ENCODE peak calls at places on chromosome 12, in five cellular contexts. One of them, this sample, is unnamed.

GRCh38 chr12:103779410-103780092 is 61.5 kb downstream of the NT5DC3 start:
- DNase-seq in iPS DF 6.9: no peak
- DNase-seq in ascending aorta: no peak
- DNase-seq in adrenal gland: no peak
- DNase-seq in CD4-positive, CD25-positive, alpha-beta regulatory T cell: no peak
- DNase-seq in this sample: no peak

GRCh38 chr12:6062427-6063378 is 61.8 kb downstream of the VWF start:
- DNase-seq in iPS DF 6.9: no peak
- DNase-seq in ascending aorta: no peak
- DNase-seq in adrenal gland: peak
- DNase-seq in CD4-positive, CD25-positive, alpha-beta regulatory T cell: peak
- DNase-seq in this sample: no peak

GRCh38 chr12:45674583-45674982 is 54.9 kb upstream of the ARID2 start:
- DNase-seq in iPS DF 6.9: no peak
- DNase-seq in ascending aorta: peak
- DNase-seq in adrenal gland: no peak
- DNase-seq in CD4-positive, CD25-positive, alpha-beta regulatory T cell: no peak
- DNase-seq in this sample: no peak

GRCh38 chr12:101619026-101619827 is 24.5 kb downstream of the MYBPC1 start:
- DNase-seq in iPS DF 6.9: no peak
- DNase-seq in ascending aorta: no peak
- DNase-seq in adrenal gland: no peak
- DNase-seq in CD4-positive, CD25-positive, alpha-beta regulatory T cell: no peak
- DNase-seq in this sample: no peak

GRCh38 chr12:28830491-28830890 is 318.6 kb upstream of the FAR2 start:
- DNase-seq in iPS DF 6.9: peak
- DNase-seq in ascending aorta: no peak
- DNase-seq in adrenal gland: no peak
- DNase-seq in CD4-positive, CD25-positive, alpha-beta regulatory T cell: no peak
- DNase-seq in this sample: no peak

GRCh38 chr12:5910790-5911548 is 34.1 kb downstream of the ANO2 start:
- DNase-seq in iPS DF 6.9: no peak
- DNase-seq in ascending aorta: no peak
- DNase-seq in adrenal gland: no peak
- DNase-seq in CD4-positive, CD25-positive, alpha-beta regulatory T cell: no peak
- DNase-seq in this sample: peak

GRCh38 chr12:26135010-26135420 is 10.2 kb upstream of the BHLHE41 start:
- DNase-seq in iPS DF 6.9: no peak
- DNase-seq in ascending aorta: no peak
- DNase-seq in adrenal gland: no peak
- DNase-seq in CD4-positive, CD25-positive, alpha-beta regulatory T cell: no peak
- DNase-seq in this sample: no peak

GRCh38 chr12:49662998-49663843 is 39.9 kb downstream of the PRPF40B start:
- DNase-seq in iPS DF 6.9: peak
- DNase-seq in ascending aorta: peak
- DNase-seq in adrenal gland: peak
- DNase-seq in CD4-positive, CD25-positive, alpha-beta regulatory T cell: peak
- DNase-seq in this sample: no peak

GRCh38 chr12:75632452-75632851 is 121.0 kb upstream of the KRR1 start:
- DNase-seq in iPS DF 6.9: no peak
- DNase-seq in ascending aorta: no peak
- DNase-seq in adrenal gland: no peak
- DNase-seq in CD4-positive, CD25-positive, alpha-beta regulatory T cell: no peak
- DNase-seq in this sample: no peak

GRCh38 chr12:47715393-47715876 is 9.6 kb upstream of the RPAP3 start:
- DNase-seq in iPS DF 6.9: peak
- DNase-seq in ascending aorta: no peak
- DNase-seq in adrenal gland: peak
- DNase-seq in CD4-positive, CD25-positive, alpha-beta regulatory T cell: peak
- DNase-seq in this sample: peak

GRCh38 chr12:47717443-47718193 is 7.7 kb downstream of the ENDOU start:
- DNase-seq in iPS DF 6.9: peak
- DNase-seq in ascending aorta: peak
- DNase-seq in adrenal gland: peak
- DNase-seq in CD4-positive, CD25-positive, alpha-beta regulatory T cell: peak
- DNase-seq in this sample: no peak

GRCh38 chr12:47717046-47717442 is 8.2 kb downstream of the ENDOU start:
- DNase-seq in iPS DF 6.9: no peak
- DNase-seq in ascending aorta: no peak
- DNase-seq in adrenal gland: no peak
- DNase-seq in CD4-positive, CD25-positive, alpha-beta regulatory T cell: no peak
- DNase-seq in this sample: no peak

GRCh38 chr12:47714823-47715386 is 9.1 kb upstream of the RPAP3 start:
- DNase-seq in iPS DF 6.9: no peak
- DNase-seq in ascending aorta: no peak
- DNase-seq in adrenal gland: no peak
- DNase-seq in CD4-positive, CD25-positive, alpha-beta regulatory T cell: no peak
- DNase-seq in this sample: peak

GRCh38 chr12:47715877-47716548 is 9.3 kb downstream of the ENDOU start:
- DNase-seq in iPS DF 6.9: no peak
- DNase-seq in ascending aorta: no peak
- DNase-seq in adrenal gland: no peak
- DNase-seq in CD4-positive, CD25-positive, alpha-beta regulatory T cell: no peak
- DNase-seq in this sample: no peak
- H3K27ac ChIP-seq in iPS DF 6.9: no peak
- H3K27ac ChIP-seq in ascending aorta: peak
- H3K27ac ChIP-seq in adrenal gland: peak
- H3K27ac ChIP-seq in CD4-positive, CD25-positive, alpha-beta regulatory T cell: no peak
- H3K27ac ChIP-seq in this sample: peak

GRCh38 chr12:120453977-120454376 is 7.7 kb downstream of the GATC start:
- DNase-seq in iPS DF 6.9: no peak
- DNase-seq in ascending aorta: no peak
- DNase-seq in adrenal gland: no peak
- DNase-seq in CD4-positive, CD25-positive, alpha-beta regulatory T cell: peak
- DNase-seq in this sample: no peak

GRCh38 chr12:120460157-120460556 is 9.4 kb downstream of the SRSF9 start:
- DNase-seq in iPS DF 6.9: no peak
- DNase-seq in ascending aorta: no peak
- DNase-seq in adrenal gland: no peak
- DNase-seq in CD4-positive, CD25-positive, alpha-beta regulatory T cell: no peak
- DNase-seq in this sample: no peak

GRCh38 chr12:120457133-120457532 is 10.9 kb downstream of the GATC start:
- DNase-seq in iPS DF 6.9: no peak
- DNase-seq in ascending aorta: no peak
- DNase-seq in adrenal gland: no peak
- DNase-seq in CD4-positive, CD25-positive, alpha-beta regulatory T cell: peak
- DNase-seq in this sample: no peak

GRCh38 chr12:120453060-120453761 is 7.0 kb downstream of the GATC start:
- DNase-seq in iPS DF 6.9: no peak
- DNase-seq in ascending aorta: no peak
- DNase-seq in adrenal gland: no peak
- DNase-seq in CD4-positive, CD25-positive, alpha-beta regulatory T cell: no peak
- DNase-seq in this sample: no peak

GRCh38 chr12:120455302-120455701 is 9.1 kb downstream of the GATC start:
- DNase-seq in iPS DF 6.9: no peak
- DNase-seq in ascending aorta: no peak
- DNase-seq in adrenal gland: no peak
- DNase-seq in CD4-positive, CD25-positive, alpha-beta regulatory T cell: no peak
- DNase-seq in this sample: no peak
- H3K27ac ChIP-seq in iPS DF 6.9: no peak
- H3K27ac ChIP-seq in ascending aorta: no peak
- H3K27ac ChIP-seq in adrenal gland: no peak
- H3K27ac ChIP-seq in CD4-positive, CD25-positive, alpha-beta regulatory T cell: no peak
- H3K27ac ChIP-seq in this sample: no peak

GRCh38 chr12:123995023-123995422 is 22.0 kb downstream of the ZNF664 start:
- DNase-seq in iPS DF 6.9: no peak
- DNase-seq in ascending aorta: no peak
- DNase-seq in adrenal gland: no peak
- DNase-seq in CD4-positive, CD25-positive, alpha-beta regulatory T cell: peak
- DNase-seq in this sample: no peak

GRCh38 chr12:123997908-123998307 is 24.9 kb downstream of the ZNF664 start:
- DNase-seq in iPS DF 6.9: no peak
- DNase-seq in ascending aorta: no peak
- DNase-seq in adrenal gland: no peak
- DNase-seq in CD4-positive, CD25-positive, alpha-beta regulatory T cell: no peak
- DNase-seq in this sample: no peak

GRCh38 chr12:123998344-123998941 is 25.4 kb downstream of the ZNF664 start:
- DNase-seq in iPS DF 6.9: no peak
- DNase-seq in ascending aorta: no peak
- DNase-seq in adrenal gland: no peak
- DNase-seq in CD4-positive, CD25-positive, alpha-beta regulatory T cell: no peak
- DNase-seq in this sample: no peak

GRCh38 chr12:123997033-123997822 is 24.2 kb downstream of the ZNF664 start:
- DNase-seq in iPS DF 6.9: no peak
- DNase-seq in ascending aorta: no peak
- DNase-seq in adrenal gland: no peak
- DNase-seq in CD4-positive, CD25-positive, alpha-beta regulatory T cell: no peak
- DNase-seq in this sample: peak

DNA sequence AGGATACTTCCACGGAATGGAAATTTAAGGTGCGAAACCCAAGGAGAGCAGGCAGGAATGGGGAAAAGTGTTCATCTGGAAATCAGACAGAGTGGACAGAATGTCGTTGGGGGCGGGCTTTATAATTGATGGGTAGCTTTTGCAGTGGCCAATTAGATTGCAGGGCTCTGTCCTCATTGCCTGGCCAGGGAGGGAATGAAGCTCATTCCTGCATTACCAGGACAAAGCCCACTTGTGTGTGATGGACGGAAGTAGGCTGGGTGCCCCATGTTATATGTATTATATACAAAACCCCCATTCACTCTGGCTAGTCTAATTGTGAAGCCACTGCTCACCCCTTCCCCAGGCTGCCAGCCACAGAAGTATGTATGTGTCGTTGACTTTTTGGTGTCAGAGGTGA is 23.6 kb downstream of the ZNF664 start:
- DNase-seq in iPS DF 6.9: no peak
- DNase-seq in ascending aorta: no peak
- DNase-seq in adrenal gland: no peak
- DNase-seq in CD4-positive, CD25-positive, alpha-beta regulatory T cell: no peak
- DNase-seq in this sample: peak
- H3K27ac ChIP-seq in iPS DF 6.9: no peak
- H3K27ac ChIP-seq in ascending aorta: no peak
- H3K27ac ChIP-seq in adrenal gland: no peak
- H3K27ac ChIP-seq in CD4-positive, CD25-positive, alpha-beta regulatory T cell: no peak
- H3K27ac ChIP-seq in this sample: no peak

GRCh38 chr12:122875590-122876220 is 20.2 kb downstream of the VPS37B start:
- DNase-seq in iPS DF 6.9: no peak
- DNase-seq in ascending aorta: no peak
- DNase-seq in adrenal gland: no peak
- DNase-seq in CD4-positive, CD25-positive, alpha-beta regulatory T cell: no peak
- DNase-seq in this sample: no peak

GRCh38 chr12:122872815-122873361 is 23.0 kb downstream of the VPS37B start:
- DNase-seq in iPS DF 6.9: no peak
- DNase-seq in ascending aorta: no peak
- DNase-seq in adrenal gland: no peak
- DNase-seq in CD4-positive, CD25-positive, alpha-beta regulatory T cell: no peak
- DNase-seq in this sample: no peak

GRCh38 chr12:122874081-122874480 is 21.8 kb downstream of the VPS37B start:
- DNase-seq in iPS DF 6.9: no peak
- DNase-seq in ascending aorta: no peak
- DNase-seq in adrenal gland: peak
- DNase-seq in CD4-positive, CD25-positive, alpha-beta regulatory T cell: no peak
- DNase-seq in this sample: no peak

GRCh38 chr12:122871851-122872785 is 23.8 kb downstream of the VPS37B start:
- DNase-seq in iPS DF 6.9: peak
- DNase-seq in ascending aorta: peak
- DNase-seq in adrenal gland: peak
- DNase-seq in CD4-positive, CD25-positive, alpha-beta regulatory T cell: peak
- DNase-seq in this sample: no peak

DNA sequence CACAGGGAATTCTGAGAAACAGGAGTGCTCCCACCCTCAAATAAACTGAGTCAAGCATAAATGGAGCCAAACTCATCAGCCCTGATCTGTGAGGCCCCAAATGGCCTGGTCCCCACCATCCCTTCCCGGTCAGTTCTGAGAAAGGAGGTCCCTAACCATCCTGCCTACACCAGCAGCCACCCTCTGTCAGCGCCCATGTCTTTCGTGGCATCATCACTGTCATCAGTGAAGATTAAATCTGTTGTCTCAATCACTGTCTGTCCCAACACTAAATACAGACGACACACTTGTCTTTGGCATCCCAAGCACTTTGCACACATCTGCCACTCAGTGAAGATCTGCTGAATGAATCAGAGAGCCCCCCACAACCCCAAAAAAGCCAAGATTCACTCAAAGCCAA is 22.4 kb downstream of the VPS37B start:
- DNase-seq in iPS DF 6.9: no peak
- DNase-seq in ascending aorta: no peak
- DNase-seq in adrenal gland: no peak
- DNase-seq in CD4-positive, CD25-positive, alpha-beta regulatory T cell: no peak
- DNase-seq in this sample: no peak
- H3K27ac ChIP-seq in iPS DF 6.9: no peak
- H3K27ac ChIP-seq in ascending aorta: no peak
- H3K27ac ChIP-seq in adrenal gland: no peak
- H3K27ac ChIP-seq in CD4-positive, CD25-positive, alpha-beta regulatory T cell: no peak
- H3K27ac ChIP-seq in this sample: peak

DNA sequence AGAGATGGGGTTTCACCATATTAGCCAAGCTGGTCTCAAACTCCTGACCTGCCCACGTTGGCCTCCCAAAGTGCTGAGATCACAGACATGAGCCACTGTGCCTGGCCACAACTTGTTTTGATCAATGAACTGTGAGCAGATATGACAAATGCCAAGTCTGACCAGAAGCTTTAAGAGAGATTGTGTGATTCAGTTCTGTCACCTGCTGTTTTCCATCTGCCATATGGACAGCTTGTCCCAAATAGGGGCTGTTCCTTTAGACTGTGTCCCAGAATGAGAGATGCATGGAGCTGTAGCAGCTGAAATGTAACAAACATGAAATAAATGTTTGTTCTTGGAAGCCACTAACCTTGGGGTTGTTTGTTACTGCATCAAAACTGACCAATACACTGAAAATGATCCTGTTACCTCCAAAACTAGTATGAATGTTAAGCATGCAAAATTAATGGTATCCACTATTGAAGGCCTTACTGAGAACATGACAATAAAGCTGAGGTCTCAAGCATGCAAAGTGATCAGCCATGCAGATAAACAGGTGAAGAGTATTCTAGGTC is 65.9 kb upstream of the MED13L start:
- DNase-seq in iPS DF 6.9: no peak
- DNase-seq in ascending aorta: no peak
- DNase-seq in adrenal gland: no peak
- DNase-seq in CD4-positive, CD25-positive, alpha-beta regulatory T cell: no peak
- DNase-seq in this sample: no peak
- H3K27ac ChIP-seq in iPS DF 6.9: no peak
- H3K27ac ChIP-seq in ascending aorta: no peak
- H3K27ac ChIP-seq in adrenal gland: no peak
- H3K27ac ChIP-seq in CD4-positive, CD25-positive, alpha-beta regulatory T cell: no peak
- H3K27ac ChIP-seq in this sample: no peak

This sample was measured in vagina.